ENCODE peak calls at places on chromosomes 5 and 9, in four cellular contexts. One of them, this sample, is unnamed.

GRCh38 chr5:139091439-139092156 is 106.6 kb downstream of the SIL1 start:
- DNase-seq in CD4-positive, alpha-beta T cell: no peak
- DNase-seq in effector memory CD4-positive, alpha-beta T cell: no peak
- DNase-seq in nephron progenitor cell: no peak
- DNase-seq in this sample: no peak

GRCh38 chr9:121398374-121398773 is 28.3 kb upstream of the STOM start:
- DNase-seq in CD4-positive, alpha-beta T cell: no peak
- DNase-seq in effector memory CD4-positive, alpha-beta T cell: no peak
- DNase-seq in nephron progenitor cell: no peak
- DNase-seq in this sample: no peak

GRCh38 chr9:15135167-15135792 is 171.7 kb downstream of the TTC39B start:
- DNase-seq in CD4-positive, alpha-beta T cell: peak; percentile 12
- DNase-seq in effector memory CD4-positive, alpha-beta T cell: peak; percentile 17
- DNase-seq in nephron progenitor cell: peak; percentile 63
- DNase-seq in this sample: peak; percentile 18

GRCh38 chr9:71518045-71518888 is 250.0 kb downstream of the CEMIP2 start:
- DNase-seq in CD4-positive, alpha-beta T cell: no peak
- DNase-seq in effector memory CD4-positive, alpha-beta T cell: no peak
- DNase-seq in nephron progenitor cell: no peak
- DNase-seq in this sample: no peak

GRCh38 chr9:33959725-33960124 is 89.0 kb downstream of the UBAP2 start:
- DNase-seq in CD4-positive, alpha-beta T cell: no peak
- DNase-seq in effector memory CD4-positive, alpha-beta T cell: no peak
- DNase-seq in nephron progenitor cell: no peak
- DNase-seq in this sample: no peak

GRCh38 chr5:14057289-14057688 is 85.9 kb upstream of the TRIO start:
- DNase-seq in CD4-positive, alpha-beta T cell: no peak
- DNase-seq in effector memory CD4-positive, alpha-beta T cell: no peak
- DNase-seq in nephron progenitor cell: no peak
- DNase-seq in this sample: no peak

GRCh38 chr9:75083188-75083976 is 4.6 kb downstream of the NMRK1 start:
- DNase-seq in CD4-positive, alpha-beta T cell: peak; percentile 12
- DNase-seq in effector memory CD4-positive, alpha-beta T cell: peak; percentile 35
- DNase-seq in nephron progenitor cell: peak; percentile 32
- DNase-seq in this sample: no peak

GRCh38 chr5:138950411-138951011 is 75.4 kb upstream of the LRRTM2 start:
- DNase-seq in CD4-positive, alpha-beta T cell: no peak
- DNase-seq in effector memory CD4-positive, alpha-beta T cell: no peak
- DNase-seq in nephron progenitor cell: no peak
- DNase-seq in this sample: no peak

GRCh38 chr9:3385871-3386270 is 139.9 kb downstream of the RFX3 start:
- DNase-seq in CD4-positive, alpha-beta T cell: no peak
- DNase-seq in effector memory CD4-positive, alpha-beta T cell: no peak
- DNase-seq in nephron progenitor cell: no peak
- DNase-seq in this sample: peak; percentile 79

GRCh38 chr5:65943771-65944170 is 17.4 kb downstream of the ERBIN start:
- DNase-seq in CD4-positive, alpha-beta T cell: no peak
- DNase-seq in effector memory CD4-positive, alpha-beta T cell: no peak
- DNase-seq in nephron progenitor cell: no peak
- DNase-seq in this sample: no peak

GRCh38 chr9:79195904-79196303 is 375.9 kb upstream of the TLE4 start:
- DNase-seq in CD4-positive, alpha-beta T cell: no peak
- DNase-seq in effector memory CD4-positive, alpha-beta T cell: no peak
- DNase-seq in nephron progenitor cell: no peak
- DNase-seq in this sample: no peak

GRCh38 chr5:93035194-93035593 is 545.8 kb downstream of the NR2F1-AS1 start:
- DNase-seq in CD4-positive, alpha-beta T cell: no peak
- DNase-seq in effector memory CD4-positive, alpha-beta T cell: no peak
- DNase-seq in nephron progenitor cell: peak; percentile 71
- DNase-seq in this sample: no peak

GRCh38 chr9:35510366-35510744 is 20.4 kb downstream of the RUSC2 start:
- DNase-seq in CD4-positive, alpha-beta T cell: no peak
- DNase-seq in effector memory CD4-positive, alpha-beta T cell: no peak
- DNase-seq in nephron progenitor cell: no peak
- DNase-seq in this sample: no peak

GRCh38 chr5:69217154-69217731 is 17.4 kb upstream of the CDK7 start:
- DNase-seq in CD4-positive, alpha-beta T cell: peak; percentile 96
- DNase-seq in effector memory CD4-positive, alpha-beta T cell: no peak
- DNase-seq in nephron progenitor cell: no peak
- DNase-seq in this sample: peak; percentile 95

GRCh38 chr5:145362261-145362660 is 472.9 kb downstream of the PRELID2 start:
- DNase-seq in CD4-positive, alpha-beta T cell: no peak
- DNase-seq in effector memory CD4-positive, alpha-beta T cell: no peak
- DNase-seq in nephron progenitor cell: no peak
- DNase-seq in this sample: no peak

GRCh38 chr5:42583322-42583721 is 160.1 kb downstream of the GHR start:
- DNase-seq in CD4-positive, alpha-beta T cell: no peak
- DNase-seq in effector memory CD4-positive, alpha-beta T cell: peak; percentile 4
- DNase-seq in nephron progenitor cell: peak; percentile 42
- DNase-seq in this sample: no peak

GRCh38 chr5:74378464-74378863 is 262.1 kb downstream of the ENC1 start:
- DNase-seq in CD4-positive, alpha-beta T cell: no peak
- DNase-seq in effector memory CD4-positive, alpha-beta T cell: no peak
- DNase-seq in nephron progenitor cell: no peak
- DNase-seq in this sample: no peak

GRCh38 chr9:137085918-137086530 is 761 bp upstream of the MAN1B1 start:
- DNase-seq in CD4-positive, alpha-beta T cell: peak; percentile 16
- DNase-seq in effector memory CD4-positive, alpha-beta T cell: peak; percentile 16
- DNase-seq in nephron progenitor cell: peak; percentile 40
- DNase-seq in this sample: peak; percentile 37

GRCh38 chr5:74020488-74020887 is 394.5 kb downstream of the ARHGEF28 start:
- DNase-seq in CD4-positive, alpha-beta T cell: no peak
- DNase-seq in effector memory CD4-positive, alpha-beta T cell: no peak
- DNase-seq in nephron progenitor cell: no peak
- DNase-seq in this sample: no peak

GRCh38 chr5:167688731-167689130 is 602.7 kb upstream of the WWC1 start:
- DNase-seq in CD4-positive, alpha-beta T cell: no peak
- DNase-seq in effector memory CD4-positive, alpha-beta T cell: no peak
- DNase-seq in nephron progenitor cell: no peak
- DNase-seq in this sample: no peak

GRCh38 chr5:115600771-115601170 is 1.5 kb downstream of the TICAM2 start:
- DNase-seq in CD4-positive, alpha-beta T cell: no peak
- DNase-seq in effector memory CD4-positive, alpha-beta T cell: no peak
- DNase-seq in nephron progenitor cell: no peak
- DNase-seq in this sample: no peak

GRCh38 chr5:140319833-140320232 is 16.9 kb upstream of the PFDN1 start:
- DNase-seq in CD4-positive, alpha-beta T cell: no peak
- DNase-seq in effector memory CD4-positive, alpha-beta T cell: no peak
- DNase-seq in nephron progenitor cell: no peak
- DNase-seq in this sample: no peak

GRCh38 chr9:34675048-34675714 is 12.7 kb upstream of the CCL27 start:
- DNase-seq in CD4-positive, alpha-beta T cell: no peak
- DNase-seq in effector memory CD4-positive, alpha-beta T cell: peak; percentile 27
- DNase-seq in nephron progenitor cell: peak; percentile 84
- DNase-seq in this sample: peak; percentile 28

This sample was measured in T-helper 1 cell.